ENCODE peak calls at places on chromosomes 12 and 14, in four cellular contexts. Q is HL-60, C is esophagus squamous epithelium, X is endothelial cell of umbilical vein. R is an unnamed sample.

GRCh38 chr14:61642246-61642982 is 52.9 kb upstream of the HIF1A start:
- DNase-seq in Q (no peak), C (no peak), X (no peak), R (no peak)

GRCh38 chr12:1907652-1908611 is 10.5 kb downstream of the CACNA2D4 start:
- DNase-seq in Q (no peak), C (no peak), X (peak; percentile 6), R (peak; percentile 60)

GRCh38 chr12:31023271-31023724 is 50.4 kb upstream of the DDX11 start:
- DNase-seq in Q (no peak), C (no peak), X (no peak), R (no peak)

GRCh38 chr12:120071493-120072020 is 45.0 kb downstream of the RAB35 start:
- DNase-seq in Q (no peak), C (no peak), X (no peak), R (no peak)

GRCh38 chr12:62969695-62970094 is 34.7 kb upstream of the PPM1H start:
- DNase-seq in Q (no peak), C (no peak), X (no peak), R (no peak)

GRCh38 chr14:68807148-68807600 is 14.3 kb upstream of the ZFP36L1 start:
- DNase-seq in Q (no peak), C (no peak), X (peak; percentile 95), R (peak; percentile 89)

GRCh38 chr14:20413785-20414117 is 450 bp upstream of the TEP1 start:
- DNase-seq in Q (no peak), C (no peak), X (peak; percentile 30), R (no peak)

GRCh38 chr12:128583453-128583852 is 240.3 kb downstream of the SLC15A4 start:
- DNase-seq in Q (no peak), C (no peak), X (no peak), R (no peak)

GRCh38 chr12:70292017-70292776 is 49.0 kb downstream of the CNOT2 start:
- DNase-seq in Q (no peak), C (no peak), X (no peak), R (no peak)

GRCh38 chr12:119115296-119115905 is 63.3 kb upstream of the HSPB8 start:
- DNase-seq in Q (peak; percentile 15), C (no peak), X (peak; percentile 43), R (peak; percentile 77)

GRCh38 chr14:102496955-102497744 is 12.4 kb downstream of the ANKRD9 start:
- DNase-seq in Q (no peak), C (no peak), X (no peak), R (peak; percentile 75)

GRCh38 chr12:47786662-47786974 is 13.6 kb downstream of the SLC48A1 start:
- DNase-seq in Q (no peak), C (no peak), X (no peak), R (no peak)

GRCh38 chr14:22487941-22488340 is 101.1 kb downstream of the DAD1 start:
- DNase-seq in Q (no peak), C (no peak), X (no peak), R (no peak)

GRCh38 chr14:92649934-92650545 is 98.4 kb downstream of the LGMN start:
- DNase-seq in Q (peak; percentile 95), C (peak; percentile 27), X (no peak), R (peak; percentile 94)

GRCh38 chr12:66398931-66399625 is 96.8 kb downstream of the HELB start:
- DNase-seq in Q (peak; percentile 55), C (no peak), X (peak; percentile 7), R (no peak)

GRCh38 chr12:40152783-40153383 is 47.0 kb upstream of the SLC2A13 start:
- DNase-seq in Q (no peak), C (no peak), X (peak; percentile 68), R (no peak)

GRCh38 chr12:62128186-62128965 is 131.8 kb upstream of the USP15 start:
- DNase-seq in Q (no peak), C (no peak), X (peak; percentile 83), R (no peak)

GRCh38 chr12:9372202-9372601 is 164.0 kb upstream of the PZP start:
- DNase-seq in Q (no peak), C (no peak), X (peak; percentile 18), R (no peak)

GRCh38 chr12:82057770-82058169 is 298.6 kb upstream of the PPFIA2 start:
- DNase-seq in Q (no peak), C (no peak), X (no peak), R (no peak)

GRCh38 chr14:61565836-61566536 is 129.3 kb upstream of the HIF1A start:
- DNase-seq in Q (no peak), C (no peak), X (peak; percentile 49), R (peak; percentile 88)

DNA sequence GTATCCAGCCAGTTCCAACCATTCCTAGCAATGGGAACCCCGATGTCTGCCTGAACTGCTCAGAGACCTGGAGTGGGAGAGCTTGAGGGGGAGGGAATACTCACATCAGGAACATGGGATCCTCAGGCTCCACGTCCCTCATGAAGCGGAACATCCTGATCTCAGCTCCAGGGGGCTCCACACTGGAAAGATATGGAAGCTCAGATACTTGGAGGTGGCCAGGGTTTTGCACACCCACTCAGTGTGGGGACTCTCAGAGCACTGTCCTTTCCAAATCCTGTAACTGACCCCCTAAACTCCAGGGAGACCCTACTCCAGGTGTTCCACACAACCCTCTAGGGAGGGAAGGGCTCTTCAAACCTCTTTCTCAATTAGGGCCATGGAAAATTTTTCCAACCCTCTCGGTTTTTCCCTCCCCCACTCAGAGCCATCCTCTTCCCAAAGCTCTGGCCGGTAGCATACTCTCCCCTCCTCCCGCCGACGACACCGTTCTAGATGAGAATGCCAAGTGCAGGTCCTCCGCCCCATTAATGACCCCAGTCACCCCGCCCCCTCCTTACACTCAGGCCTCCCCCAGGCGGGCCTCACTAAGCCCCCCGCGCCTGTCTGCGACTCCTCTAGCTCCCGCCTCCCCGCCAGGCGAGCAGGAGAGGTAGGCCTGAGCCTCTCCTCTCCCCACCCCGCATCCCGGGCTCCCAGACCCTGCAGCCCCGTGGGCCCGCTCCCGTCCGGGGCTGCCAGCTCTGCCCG is 585 bp downstream of the MLF2 start:
- DNase-seq in Q (no peak), C (no peak), X (peak; percentile 67), R (peak; percentile 97)
- TF ChIP-seq CTCF in Q (no peak), C (peak; percentile 13), X (peak; percentile 48), R (peak; percentile 57)

DNA sequence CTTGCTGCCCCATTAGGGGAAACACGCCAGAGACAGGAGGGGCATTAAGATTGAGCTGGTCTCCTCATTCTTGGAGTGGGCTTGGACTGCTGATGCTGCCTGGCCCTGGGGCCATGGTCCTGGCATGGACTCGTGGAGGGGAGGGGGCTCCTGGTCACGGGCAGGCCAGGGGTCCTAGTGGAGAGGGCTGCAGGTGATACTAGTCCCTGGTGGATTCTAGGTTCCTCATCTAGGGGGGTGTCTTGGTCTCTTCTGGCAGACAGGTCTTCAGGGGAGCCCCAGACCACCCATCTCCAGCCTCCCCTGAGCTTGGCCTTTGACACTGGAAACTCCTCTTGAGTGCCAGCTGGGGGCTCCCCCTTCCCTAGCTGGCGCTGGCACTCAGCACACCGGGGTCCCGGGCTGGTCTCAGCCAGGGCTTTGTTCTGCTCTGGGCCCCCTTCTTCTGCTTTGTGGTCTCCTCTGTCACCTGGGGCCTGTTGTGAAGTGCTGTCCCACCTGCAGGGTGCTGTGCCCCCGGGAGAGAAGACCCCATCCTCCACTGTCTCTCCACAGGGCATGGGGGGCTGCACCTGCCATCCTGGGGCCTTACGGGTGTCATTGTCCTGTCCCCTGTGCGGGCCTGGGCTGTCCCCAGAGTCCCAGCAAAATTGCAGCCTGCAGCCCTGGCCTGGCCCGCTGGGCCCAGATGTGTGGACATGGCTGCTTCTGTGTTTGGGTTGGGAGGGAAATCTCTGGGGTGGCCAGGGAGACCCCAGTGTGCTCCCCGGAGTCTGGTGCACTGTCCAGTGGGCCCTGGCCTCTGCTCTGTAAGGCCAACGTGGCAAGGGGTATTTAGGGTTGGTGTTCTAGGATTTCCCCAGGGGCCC is 2.3 kb downstream of the KIF26A start:
- DNase-seq in Q (no peak), C (no peak), X (no peak), R (peak; percentile 89)
- H3K27ac ChIP-seq in Q (no peak overlapping the region), C (no peak overlapping the region), X (no peak overlapping the region), R (no peak overlapping the region)

GRCh38 chr12:113005759-113006158 is 27.4 kb downstream of the OAS2 start:
- DNase-seq in Q (no peak), C (no peak), X (no peak), R (no peak)
- TF ChIP-seq CTCF in Q (no peak), C (no peak), X (peak; percentile 30), R (peak; percentile 41)

GRCh38 chr12:32450768-32451167 is 51.4 kb downstream of the FGD4 start:
- DNase-seq in Q (no peak), C (no peak), X (peak; percentile 32), R (no peak)

GRCh38 chr12:32451816-32452215 is 52.5 kb downstream of the FGD4 start:
- DNase-seq in Q (no peak), C (no peak), X (peak; percentile 83), R (no peak)

GRCh38 chr12:32448581-32448980 is 49.2 kb downstream of the FGD4 start:
- DNase-seq in Q (no peak), C (no peak), X (no peak), R (no peak)

GRCh38 chr12:32454075-32454474 is 54.7 kb downstream of the FGD4 start:
- DNase-seq in Q (no peak), C (no peak), X (peak; percentile 68), R (peak; percentile 68)

GRCh38 chr12:32450363-32450762 is 51.0 kb downstream of the FGD4 start:
- DNase-seq in Q (no peak), C (no peak), X (no peak), R (no peak)
- H3K27ac ChIP-seq in Q (no peak overlapping the region), C (peak overlapping the region; percentile 5), X (peak overlapping the region; percentile 26), R (no peak overlapping the region)

GRCh38 chr14:54487771-54488170 is 1.0 kb downstream of the GMFB start:
- DNase-seq in Q (no peak), C (no peak), X (peak; percentile 59), R (peak; percentile 91)

GRCh38 chr14:54488646-54489317 is at the start of gene GMFB:
- DNase-seq in Q (peak; percentile 67), C (peak; percentile 68), X (peak; percentile 95), R (peak; percentile 96)

GRCh38 chr14:54489318-54489683 is 521 bp upstream of the GMFB start:
- DNase-seq in Q (no peak), C (no peak), X (no peak), R (no peak)

GRCh38 chr14:54486685-54487084 is 2.1 kb downstream of the GMFB start:
- DNase-seq in Q (no peak), C (no peak), X (no peak), R (no peak)

GRCh38 chr14:54488318-54488645 is 498 bp downstream of the GMFB start:
- DNase-seq in Q (no peak), C (no peak), X (no peak), R (no peak)
- TF ChIP-seq CTCF in Q (no peak), C (no peak), X (peak; percentile 24), R (peak; percentile 6)

GRCh38 chr12:79439179-79439825 is 251.5 kb downstream of the PAWR start:
- DNase-seq in Q (no peak), C (no peak), X (peak; percentile 87), R (no peak)
- H3K27ac ChIP-seq in Q (no peak overlapping the region), C (no peak overlapping the region), X (peak overlapping the region; percentile 34), R (no peak overlapping the region)

R was measured in osteoblast.